ENCODE peak calls at places on chromosomes 16 and 17, in six cellular contexts. One of them, this sample, is unnamed. For H3K9me3, the result is how much of the 10 kb centered on the place peaks cover.

GRCh38 chr17:66538776-66539175 is 236.4 kb downstream of the PRKCA start:
- DNase-seq in fibroblast of lung: no peak
- DNase-seq in Peyer's patch: no peak
- DNase-seq in GM23248: no peak
- DNase-seq in thoracic aorta: no peak
- DNase-seq in testis: no peak
- DNase-seq in this sample: no peak

GRCh38 chr16:24729967-24730815 is 740 bp downstream of the TNRC6A start:
- DNase-seq in GM23248: peak
- DNase-seq in thoracic aorta: no peak
- DNase-seq in Peyer's patch: peak
- DNase-seq in fibroblast of lung: no peak
- DNase-seq in testis: peak
- DNase-seq in this sample: no peak

GRCh38 chr16:67449739-67450138 is 18.8 kb downstream of the HSD11B2 start:
- DNase-seq in Peyer's patch: peak
- DNase-seq in testis: no peak
- DNase-seq in thoracic aorta: no peak
- DNase-seq in fibroblast of lung: no peak
- DNase-seq in GM23248: no peak
- DNase-seq in this sample: no peak

GRCh38 chr17:68238488-68238887 is 9.4 kb upstream of the AMZ2 start:
- DNase-seq in GM23248: no peak
- DNase-seq in Peyer's patch: no peak
- DNase-seq in fibroblast of lung: no peak
- DNase-seq in thoracic aorta: no peak
- DNase-seq in testis: no peak
- DNase-seq in this sample: no peak

GRCh38 chr17:39125143-39125875 is 26.1 kb downstream of the PLXDC1 start:
- DNase-seq in GM23248: no peak
- DNase-seq in testis: no peak
- DNase-seq in fibroblast of lung: no peak
- DNase-seq in thoracic aorta: no peak
- DNase-seq in Peyer's patch: no peak
- DNase-seq in this sample: no peak

GRCh38 chr16:77514500-77515225 is 79.8 kb upstream of the ADAMTS18 start:
- DNase-seq in thoracic aorta: no peak
- DNase-seq in Peyer's patch: no peak
- DNase-seq in testis: no peak
- DNase-seq in fibroblast of lung: no peak
- DNase-seq in GM23248: no peak
- DNase-seq in this sample: no peak

GRCh38 chr17:76586741-76587487 is 1.3 kb upstream of the ST6GALNAC2 start:
- DNase-seq in testis: no peak
- DNase-seq in fibroblast of lung: no peak
- DNase-seq in thoracic aorta: no peak
- DNase-seq in Peyer's patch: no peak
- DNase-seq in GM23248: no peak
- DNase-seq in this sample: no peak

GRCh38 chr17:77451271-77451893 is 310.6 kb downstream of the SEC14L1 start:
- DNase-seq in testis: peak
- DNase-seq in fibroblast of lung: peak
- DNase-seq in Peyer's patch: peak
- DNase-seq in GM23248: peak
- DNase-seq in thoracic aorta: no peak
- DNase-seq in this sample: no peak

GRCh38 chr17:47929218-47930000 is 12.0 kb upstream of the PNPO start:
- DNase-seq in fibroblast of lung: no peak
- DNase-seq in GM23248: no peak
- DNase-seq in Peyer's patch: no peak
- DNase-seq in testis: peak
- DNase-seq in thoracic aorta: no peak
- DNase-seq in this sample: no peak

GRCh38 chr17:43945074-43945824 is 3.0 kb upstream of the PPY start:
- DNase-seq in testis: no peak
- DNase-seq in thoracic aorta: no peak
- DNase-seq in GM23248: peak
- DNase-seq in fibroblast of lung: peak
- DNase-seq in Peyer's patch: no peak
- DNase-seq in this sample: no peak

GRCh38 chr16:54098247-54098646 is 188.3 kb downstream of the IRX3 start:
- DNase-seq in testis: no peak
- DNase-seq in thoracic aorta: no peak
- DNase-seq in Peyer's patch: no peak
- DNase-seq in GM23248: no peak
- DNase-seq in fibroblast of lung: no peak
- DNase-seq in this sample: no peak

GRCh38 chr17:41484920-41485904 is 4.3 kb upstream of the KRT35 start:
- DNase-seq in Peyer's patch: no peak
- DNase-seq in thoracic aorta: no peak
- DNase-seq in testis: no peak
- DNase-seq in fibroblast of lung: no peak
- DNase-seq in GM23248: no peak
- DNase-seq in this sample: no peak

GRCh38 chr17:78306913-78307312 is 53.0 kb downstream of the SOCS3 start:
- DNase-seq in fibroblast of lung: no peak
- DNase-seq in testis: no peak
- DNase-seq in GM23248: no peak
- DNase-seq in Peyer's patch: no peak
- DNase-seq in thoracic aorta: no peak
- DNase-seq in this sample: no peak

GRCh38 chr17:79340771-79341528 is 266.3 kb downstream of the ENGASE start:
- DNase-seq in testis: no peak
- DNase-seq in Peyer's patch: no peak
- DNase-seq in GM23248: no peak
- DNase-seq in thoracic aorta: no peak
- DNase-seq in fibroblast of lung: no peak
- DNase-seq in this sample: no peak

GRCh38 chr17:72576289-72576759 is 455.5 kb downstream of the SOX9 start:
- DNase-seq in fibroblast of lung: no peak
- DNase-seq in testis: no peak
- DNase-seq in Peyer's patch: no peak
- DNase-seq in thoracic aorta: no peak
- DNase-seq in GM23248: no peak
- DNase-seq in this sample: no peak

GRCh38 chr16:11685844-11686618 is 17.8 kb downstream of the SNN start:
- DNase-seq in GM23248: peak
- DNase-seq in thoracic aorta: no peak
- DNase-seq in fibroblast of lung: peak
- DNase-seq in testis: no peak
- DNase-seq in Peyer's patch: no peak
- DNase-seq in this sample: no peak

DNA sequence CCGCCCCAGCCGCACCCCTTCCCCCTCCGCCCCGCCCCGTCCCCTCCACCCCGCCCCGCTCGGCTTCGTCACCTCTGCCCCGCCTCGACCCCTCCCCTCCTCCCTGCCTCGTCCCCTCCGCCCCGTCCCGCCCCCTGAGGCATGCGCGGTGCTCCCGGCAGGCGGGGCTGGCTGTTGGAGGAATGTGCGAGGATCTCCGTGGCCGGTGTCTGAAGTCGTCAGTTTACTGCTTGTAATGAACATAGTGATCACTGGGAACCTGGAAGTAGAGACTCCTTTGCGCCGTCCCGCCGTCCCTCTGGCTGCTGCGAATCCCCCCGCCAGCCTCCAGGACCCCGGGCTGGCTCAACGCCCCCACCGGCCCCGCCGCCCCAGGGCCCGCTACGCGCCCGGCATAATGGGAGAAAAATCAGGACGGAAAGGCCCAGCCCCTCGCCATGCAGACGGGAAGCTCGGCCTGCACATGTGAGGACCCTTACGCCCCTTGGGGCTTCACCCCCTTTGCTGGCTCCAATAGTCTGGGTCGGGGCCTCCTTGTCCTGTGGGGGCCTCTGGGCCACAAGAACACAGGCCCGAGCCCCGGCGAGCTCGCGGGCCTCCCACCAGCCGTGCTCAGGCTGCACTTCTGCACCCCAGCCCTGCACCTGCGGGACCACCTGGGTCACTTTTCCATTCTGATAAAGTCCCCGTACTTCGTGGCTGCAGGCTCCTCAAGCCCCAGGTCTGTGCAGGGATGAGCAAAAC is 743.1 kb downstream of the KCNJ18 start:
- DNase-seq in testis: peak
- DNase-seq in GM23248: no peak
- DNase-seq in thoracic aorta: no peak
- DNase-seq in fibroblast of lung: no peak
- DNase-seq in Peyer's patch: no peak
- DNase-seq in this sample: no peak
- H3K9me3 ChIP-seq in testis: under half
- H3K9me3 ChIP-seq in GM23248: under half
- H3K9me3 ChIP-seq in thoracic aorta: under half
- H3K9me3 ChIP-seq in fibroblast of lung: under half
- H3K9me3 ChIP-seq in Peyer's patch: under half
- H3K9me3 ChIP-seq in this sample: under half

DNA sequence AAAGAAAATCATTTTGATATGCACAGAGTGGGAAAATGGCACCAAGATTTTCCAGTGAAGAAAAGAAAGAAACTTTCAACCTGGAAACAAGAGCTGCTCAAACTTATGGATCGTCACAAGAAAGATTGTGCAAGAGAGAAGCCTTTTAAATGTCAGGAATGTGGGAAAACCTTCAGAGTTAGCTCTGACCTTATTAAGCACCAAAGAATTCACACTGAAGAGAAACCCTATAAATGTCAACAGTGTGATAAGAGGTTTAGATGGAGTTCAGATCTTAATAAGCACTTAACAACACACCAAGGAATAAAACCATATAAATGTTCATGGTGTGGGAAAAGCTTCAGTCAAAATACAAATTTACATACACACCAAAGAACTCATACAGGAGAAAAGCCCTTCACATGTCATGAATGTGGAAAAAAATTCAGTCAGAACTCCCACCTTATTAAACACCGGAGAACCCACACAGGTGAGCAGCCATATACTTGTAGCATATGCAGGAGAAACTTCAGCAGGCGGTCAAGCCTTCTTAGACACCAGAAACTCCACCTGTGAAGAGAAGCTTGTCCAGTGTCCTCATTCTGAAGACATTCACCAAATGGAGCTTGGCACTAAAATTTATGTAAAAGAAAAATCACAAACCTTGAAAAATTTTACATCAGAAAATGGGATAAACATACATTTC is 12.2 kb downstream of the ZNF75A start:
- DNase-seq in GM23248: peak
- DNase-seq in testis: no peak
- DNase-seq in fibroblast of lung: peak
- DNase-seq in thoracic aorta: no peak
- DNase-seq in Peyer's patch: no peak
- DNase-seq in this sample: no peak
- H3K9me3 ChIP-seq in GM23248: under half
- H3K9me3 ChIP-seq in testis: under half
- H3K9me3 ChIP-seq in fibroblast of lung: under half
- H3K9me3 ChIP-seq in thoracic aorta: half or more
- H3K9me3 ChIP-seq in Peyer's patch: half or more
- H3K9me3 ChIP-seq in this sample: half or more

DNA sequence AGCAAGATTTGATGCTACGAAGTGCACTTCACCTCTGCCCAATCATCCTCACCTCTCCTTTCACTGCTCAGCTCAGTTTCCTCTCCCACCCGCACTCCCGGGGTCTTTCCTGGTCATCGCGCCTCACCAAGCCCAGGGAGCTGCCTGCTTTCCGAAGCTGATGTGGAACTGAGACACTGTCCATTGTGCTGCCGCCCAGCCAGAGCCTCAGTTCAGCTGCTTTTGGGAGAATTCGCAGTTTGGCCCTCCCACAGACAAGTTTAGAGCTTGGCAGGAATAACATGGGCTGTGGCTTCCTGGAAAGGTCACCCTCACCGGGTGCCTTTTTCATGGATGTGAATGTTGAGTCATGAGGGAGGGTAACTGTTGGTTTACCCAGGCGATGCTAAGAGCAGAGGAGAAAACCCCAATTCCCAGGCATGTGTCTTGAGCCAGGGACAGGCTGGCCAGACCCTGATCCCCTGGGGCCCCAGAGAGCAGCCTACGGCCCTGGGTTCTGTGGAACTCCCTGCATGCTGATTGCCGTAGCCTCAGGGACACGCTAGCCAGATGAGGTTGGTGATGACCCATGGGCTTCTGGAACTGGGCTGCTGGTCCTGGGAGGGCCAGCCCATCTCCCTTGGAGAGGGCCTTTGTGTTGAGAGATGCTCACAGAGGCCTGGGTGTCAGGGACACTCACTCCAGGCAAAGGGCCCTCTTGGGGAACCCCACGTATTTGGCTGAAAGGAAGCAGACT is 1687.5 kb downstream of the TP53TG3F start:
- DNase-seq in GM23248: no peak
- DNase-seq in testis: no peak
- DNase-seq in fibroblast of lung: no peak
- DNase-seq in Peyer's patch: no peak
- DNase-seq in thoracic aorta: no peak
- DNase-seq in this sample: no peak
- H3K9me3 ChIP-seq in GM23248: under half
- H3K9me3 ChIP-seq in testis: under half
- H3K9me3 ChIP-seq in fibroblast of lung: under half
- H3K9me3 ChIP-seq in Peyer's patch: under half
- H3K9me3 ChIP-seq in thoracic aorta: under half
- H3K9me3 ChIP-seq in this sample: half or more

GRCh38 chr16:75389096-75389692 is 44.1 kb downstream of the CFDP1 start:
- DNase-seq in testis: no peak
- DNase-seq in GM23248: no peak
- DNase-seq in thoracic aorta: no peak
- DNase-seq in Peyer's patch: no peak
- DNase-seq in fibroblast of lung: no peak
- DNase-seq in this sample: no peak
- H3K9me3 ChIP-seq in testis: under half
- H3K9me3 ChIP-seq in GM23248: under half
- H3K9me3 ChIP-seq in thoracic aorta: under half
- H3K9me3 ChIP-seq in Peyer's patch: under half
- H3K9me3 ChIP-seq in fibroblast of lung: under half
- H3K9me3 ChIP-seq in this sample: under half

This sample was measured in AG04450.